ENCODE peak calls at places on chromosomes 12 and 14, in five cellular contexts. One of them, this sample, is unnamed.

GRCh38 chr12:4648099-4648498 is 752 bp downstream of the AKAP3 start:
- DNase-seq in right atrium auricular region: no peak
- DNase-seq in IMR-90: no peak
- DNase-seq in Peyer's patch: no peak
- DNase-seq in mammary epithelial cell: peak; percentile 12
- DNase-seq in this sample: no peak

GRCh38 chr14:44960646-44961045 is 1.1 kb downstream of the KLHL28 start:
- DNase-seq in right atrium auricular region: no peak
- DNase-seq in IMR-90: no peak
- DNase-seq in Peyer's patch: no peak
- DNase-seq in mammary epithelial cell: no peak
- DNase-seq in this sample: no peak

GRCh38 chr12:90027041-90027440 is 318.4 kb upstream of the ATP2B1 start:
- DNase-seq in right atrium auricular region: no peak
- DNase-seq in IMR-90: no peak
- DNase-seq in Peyer's patch: no peak
- DNase-seq in mammary epithelial cell: no peak
- DNase-seq in this sample: no peak

GRCh38 chr12:39145175-39145999 is 240.0 kb upstream of the CPNE8 start:
- DNase-seq in right atrium auricular region: peak; percentile 59
- DNase-seq in IMR-90: no peak
- DNase-seq in Peyer's patch: peak; percentile 66
- DNase-seq in mammary epithelial cell: peak; percentile 36
- DNase-seq in this sample: no peak

GRCh38 chr14:102279688-102280348 is 25.1 kb downstream of the MOK start:
- DNase-seq in right atrium auricular region: no peak
- DNase-seq in IMR-90: peak; percentile 100
- DNase-seq in Peyer's patch: no peak
- DNase-seq in mammary epithelial cell: peak; percentile 98
- DNase-seq in this sample: no peak

GRCh38 chr12:68638721-68639395 is 28.2 kb downstream of the RAP1B start:
- DNase-seq in right atrium auricular region: no peak
- DNase-seq in IMR-90: no peak
- DNase-seq in Peyer's patch: no peak
- DNase-seq in mammary epithelial cell: no peak
- DNase-seq in this sample: no peak

GRCh38 chr14:87489196-87489819 is 503.7 kb downstream of the GALC start:
- DNase-seq in right atrium auricular region: no peak
- DNase-seq in IMR-90: peak; percentile 8
- DNase-seq in Peyer's patch: no peak
- DNase-seq in mammary epithelial cell: no peak
- DNase-seq in this sample: no peak

GRCh38 chr14:24058951-24059475 is 7.2 kb downstream of the CARMIL3 start:
- DNase-seq in right atrium auricular region: no peak
- DNase-seq in IMR-90: no peak
- DNase-seq in Peyer's patch: peak; percentile 37
- DNase-seq in mammary epithelial cell: no peak
- DNase-seq in this sample: no peak

GRCh38 chr12:70365648-70366518 is at the start of gene KCNMB4:
- DNase-seq in right atrium auricular region: no peak
- DNase-seq in IMR-90: peak; percentile 10
- DNase-seq in Peyer's patch: peak; percentile 64
- DNase-seq in mammary epithelial cell: peak; percentile 43
- DNase-seq in this sample: peak; percentile 63

GRCh38 chr14:51327376-51327775 is 87.3 kb downstream of the TMX1 start:
- DNase-seq in right atrium auricular region: no peak
- DNase-seq in IMR-90: peak; percentile 52
- DNase-seq in Peyer's patch: no peak
- DNase-seq in mammary epithelial cell: peak; percentile 36
- DNase-seq in this sample: no peak

GRCh38 chr12:125272252-125272980 is 207.2 kb downstream of the AACS start:
- DNase-seq in right atrium auricular region: no peak
- DNase-seq in IMR-90: no peak
- DNase-seq in Peyer's patch: no peak
- DNase-seq in mammary epithelial cell: no peak
- DNase-seq in this sample: no peak

GRCh38 chr12:59874781-59875180 is 279.0 kb downstream of the SLC16A7 start:
- DNase-seq in right atrium auricular region: no peak
- DNase-seq in IMR-90: peak; percentile 21
- DNase-seq in Peyer's patch: no peak
- DNase-seq in mammary epithelial cell: no peak
- DNase-seq in this sample: no peak

GRCh38 chr12:3667485-3667884 is 85.4 kb downstream of the CRACR2A start:
- DNase-seq in right atrium auricular region: peak; percentile 4
- DNase-seq in IMR-90: no peak
- DNase-seq in Peyer's patch: no peak
- DNase-seq in mammary epithelial cell: no peak
- DNase-seq in this sample: no peak

GRCh38 chr14:103541494-103541943 is 12.5 kb downstream of the TRMT61A start:
- DNase-seq in right atrium auricular region: no peak
- DNase-seq in IMR-90: no peak
- DNase-seq in Peyer's patch: no peak
- DNase-seq in mammary epithelial cell: no peak
- DNase-seq in this sample: no peak

GRCh38 chr12:48388430-48388829 is 37.7 kb upstream of the ZNF641 start:
- DNase-seq in right atrium auricular region: no peak
- DNase-seq in IMR-90: peak; percentile 6
- DNase-seq in Peyer's patch: no peak
- DNase-seq in mammary epithelial cell: peak; percentile 30
- DNase-seq in this sample: no peak

GRCh38 chr14:102629700-102630365 is 37.4 kb downstream of the RCOR1 start:
- DNase-seq in right atrium auricular region: no peak
- DNase-seq in IMR-90: peak; percentile 25
- DNase-seq in Peyer's patch: no peak
- DNase-seq in mammary epithelial cell: no peak
- DNase-seq in this sample: no peak

GRCh38 chr12:71400481-71400880 is 39.1 kb upstream of the LGR5 start:
- DNase-seq in right atrium auricular region: no peak
- DNase-seq in IMR-90: no peak
- DNase-seq in Peyer's patch: no peak
- DNase-seq in mammary epithelial cell: no peak
- DNase-seq in this sample: no peak

GRCh38 chr14:99480856-99481744 is at the start of the genes CCNK and SETD3:
- DNase-seq in right atrium auricular region: peak; percentile 100
- DNase-seq in IMR-90: peak; percentile 100
- DNase-seq in Peyer's patch: peak; percentile 100
- DNase-seq in mammary epithelial cell: peak; percentile 100
- DNase-seq in this sample: peak; percentile 100

GRCh38 chr14:42140001-42140400 is 533.3 kb downstream of the LRFN5 start:
- DNase-seq in right atrium auricular region: no peak
- DNase-seq in IMR-90: peak; percentile 54
- DNase-seq in Peyer's patch: no peak
- DNase-seq in mammary epithelial cell: no peak
- DNase-seq in this sample: no peak

GRCh38 chr14:100403802-100404201 is 80.7 kb downstream of the SLC25A47 start:
- DNase-seq in right atrium auricular region: no peak
- DNase-seq in IMR-90: no peak
- DNase-seq in Peyer's patch: peak; percentile 45
- DNase-seq in mammary epithelial cell: no peak
- DNase-seq in this sample: no peak

GRCh38 chr12:4109826-4110225 is 163.7 kb upstream of the CCND2 start:
- DNase-seq in right atrium auricular region: no peak
- DNase-seq in IMR-90: no peak
- DNase-seq in Peyer's patch: no peak
- DNase-seq in mammary epithelial cell: no peak
- DNase-seq in this sample: no peak

GRCh38 chr12:2477009-2477766 is 317.6 kb upstream of the FKBP4 start:
- DNase-seq in right atrium auricular region: no peak
- DNase-seq in IMR-90: no peak
- DNase-seq in Peyer's patch: no peak
- DNase-seq in mammary epithelial cell: no peak
- DNase-seq in this sample: no peak

GRCh38 chr14:80336613-80337106 is 125.4 kb upstream of the DIO2 start:
- DNase-seq in right atrium auricular region: no peak
- DNase-seq in IMR-90: no peak
- DNase-seq in Peyer's patch: no peak
- DNase-seq in mammary epithelial cell: no peak
- DNase-seq in this sample: no peak

GRCh38 chr14:74594021-74594420 is 18.0 kb downstream of the LTBP2 start:
- DNase-seq in right atrium auricular region: no peak
- DNase-seq in IMR-90: no peak
- DNase-seq in Peyer's patch: no peak
- DNase-seq in mammary epithelial cell: no peak
- DNase-seq in this sample: no peak

GRCh38 chr14:74593241-74593985 is 18.6 kb downstream of the LTBP2 start:
- DNase-seq in right atrium auricular region: no peak
- DNase-seq in IMR-90: no peak
- DNase-seq in Peyer's patch: no peak
- DNase-seq in mammary epithelial cell: no peak
- DNase-seq in this sample: no peak

GRCh38 chr14:74591394-74591793 is 20.6 kb downstream of the LTBP2 start:
- DNase-seq in right atrium auricular region: no peak
- DNase-seq in IMR-90: no peak
- DNase-seq in Peyer's patch: no peak
- DNase-seq in mammary epithelial cell: peak; percentile 62
- DNase-seq in this sample: no peak

GRCh38 chr14:74592476-74593191 is 19.4 kb downstream of the LTBP2 start:
- DNase-seq in right atrium auricular region: no peak
- DNase-seq in IMR-90: no peak
- DNase-seq in Peyer's patch: no peak
- DNase-seq in mammary epithelial cell: no peak
- DNase-seq in this sample: no peak

GRCh38 chr14:74591899-74592298 is 20.1 kb downstream of the LTBP2 start:
- DNase-seq in right atrium auricular region: no peak
- DNase-seq in IMR-90: peak; percentile 35
- DNase-seq in Peyer's patch: no peak
- DNase-seq in mammary epithelial cell: no peak
- DNase-seq in this sample: no peak
- H3K4me3 ChIP-seq in right atrium auricular region: no peak overlapping the region
- H3K4me3 ChIP-seq in IMR-90: no peak overlapping the region
- H3K4me3 ChIP-seq in Peyer's patch: no peak overlapping the region
- H3K4me3 ChIP-seq in mammary epithelial cell: no peak overlapping the region
- H3K4me3 ChIP-seq in this sample: no peak overlapping the region

GRCh38 chr12:50197297-50197727 is 30.1 kb upstream of the CERS5 start:
- DNase-seq in right atrium auricular region: no peak
- DNase-seq in IMR-90: no peak
- DNase-seq in Peyer's patch: no peak
- DNase-seq in mammary epithelial cell: no peak
- DNase-seq in this sample: no peak
- H3K27ac ChIP-seq in right atrium auricular region: no peak overlapping the region
- H3K27ac ChIP-seq in IMR-90: peak overlapping the region; percentile 33
- H3K27ac ChIP-seq in Peyer's patch: no peak overlapping the region
- H3K27ac ChIP-seq in mammary epithelial cell: no peak overlapping the region
- H3K27ac ChIP-seq in this sample: no peak overlapping the region

DNA sequence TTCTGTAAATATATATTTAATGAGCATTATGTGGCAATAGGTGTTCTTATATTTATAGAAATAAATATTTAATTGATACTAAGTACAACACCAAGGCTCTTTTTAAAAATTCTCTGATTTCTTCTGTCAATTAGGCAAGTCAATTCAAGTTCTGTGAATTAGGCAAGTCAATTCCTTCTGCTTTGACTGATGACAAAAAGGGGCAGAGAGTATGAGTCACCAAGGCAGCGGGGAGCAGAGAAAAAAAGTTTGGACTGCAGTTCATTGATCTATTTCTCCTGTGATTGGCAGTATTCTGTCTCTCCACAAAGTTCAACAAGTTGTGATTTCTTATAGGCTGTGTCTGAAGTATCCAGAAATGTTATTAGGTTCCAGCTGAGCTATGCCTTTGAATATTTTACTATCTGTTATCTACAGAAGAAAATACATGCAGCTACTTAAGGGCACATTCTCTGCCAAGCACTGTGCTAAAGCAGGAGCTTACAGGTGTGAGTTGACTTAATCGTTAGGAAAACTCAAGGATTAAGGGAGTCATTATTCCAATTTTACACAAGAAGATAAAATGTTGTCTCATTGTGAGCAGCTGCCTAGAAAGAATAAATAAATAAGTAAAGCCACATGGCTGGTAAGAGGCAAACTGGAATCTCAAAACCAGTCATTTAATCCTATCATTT is 206.4 kb upstream of the ALG10B start:
- DNase-seq in right atrium auricular region: no peak
- DNase-seq in IMR-90: no peak
- DNase-seq in Peyer's patch: no peak
- DNase-seq in mammary epithelial cell: peak; percentile 45
- DNase-seq in this sample: no peak
- H3K9me3 ChIP-seq in right atrium auricular region: no peaks in the 10 kb centered on the region
- H3K9me3 ChIP-seq in IMR-90: peaks cover 8% of the 10 kb centered on the region
- H3K9me3 ChIP-seq in Peyer's patch: no peaks in the 10 kb centered on the region
- H3K9me3 ChIP-seq in mammary epithelial cell: no peaks in the 10 kb centered on the region
- H3K9me3 ChIP-seq in this sample: no peaks in the 10 kb centered on the region

GRCh38 chr12:74509886-74510285 is 27.7 kb upstream of the ATXN7L3B start:
- DNase-seq in right atrium auricular region: no peak
- DNase-seq in IMR-90: no peak
- DNase-seq in Peyer's patch: no peak
- DNase-seq in mammary epithelial cell: no peak
- DNase-seq in this sample: no peak
- H3K4me3 ChIP-seq in right atrium auricular region: no peak overlapping the region
- H3K4me3 ChIP-seq in IMR-90: no peak overlapping the region
- H3K4me3 ChIP-seq in Peyer's patch: no peak overlapping the region
- H3K4me3 ChIP-seq in mammary epithelial cell: no peak overlapping the region
- H3K4me3 ChIP-seq in this sample: no peak overlapping the region

GRCh38 chr14:59215353-59215752 is 26.9 kb downstream of the DAAM1 start:
- DNase-seq in right atrium auricular region: peak; percentile 74
- DNase-seq in IMR-90: peak; percentile 77
- DNase-seq in Peyer's patch: no peak
- DNase-seq in mammary epithelial cell: no peak
- DNase-seq in this sample: no peak
- H3K27ac ChIP-seq in right atrium auricular region: peak overlapping the region; percentile 37
- H3K27ac ChIP-seq in IMR-90: no peak overlapping the region
- H3K27ac ChIP-seq in Peyer's patch: no peak overlapping the region
- H3K27ac ChIP-seq in mammary epithelial cell: no peak overlapping the region
- H3K27ac ChIP-seq in this sample: no peak overlapping the region

GRCh38 chr14:105914738-105915385 is 388.5 kb downstream of the TMEM121 start:
- DNase-seq in right atrium auricular region: no peak
- DNase-seq in IMR-90: no peak
- DNase-seq in Peyer's patch: peak; percentile 29
- DNase-seq in mammary epithelial cell: no peak
- DNase-seq in this sample: no peak
- H3K9me3 ChIP-seq in right atrium auricular region: peaks cover 14% of the 10 kb centered on the region
- H3K9me3 ChIP-seq in IMR-90: peaks cover 45% of the 10 kb centered on the region
- H3K9me3 ChIP-seq in Peyer's patch: no peaks in the 10 kb centered on the region
- H3K9me3 ChIP-seq in mammary epithelial cell: peaks cover 30% of the 10 kb centered on the region
- H3K9me3 ChIP-seq in this sample: no peaks in the 10 kb centered on the region

DNA sequence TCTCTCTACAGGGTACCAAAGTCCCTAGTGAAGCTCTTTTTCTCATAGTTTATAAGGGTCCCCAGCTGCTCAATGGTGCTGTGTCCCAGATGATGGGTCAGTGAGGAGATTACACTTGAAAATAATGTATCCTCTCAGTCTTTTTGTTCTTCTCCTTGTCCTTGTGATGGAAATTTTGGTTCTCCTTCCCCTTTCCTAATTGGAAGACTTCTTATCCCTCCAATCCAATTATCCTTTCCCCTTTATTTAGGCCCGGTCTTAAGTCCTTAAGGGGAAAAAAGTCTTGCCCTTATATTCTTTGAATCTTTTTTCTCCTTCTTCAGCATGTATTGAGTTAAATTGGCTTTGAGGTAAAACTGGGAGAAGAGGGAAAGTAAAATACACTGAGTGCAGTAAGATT is 126.1 kb upstream of the PTPRQ start:
- DNase-seq in right atrium auricular region: no peak
- DNase-seq in IMR-90: no peak
- DNase-seq in Peyer's patch: no peak
- DNase-seq in mammary epithelial cell: no peak
- DNase-seq in this sample: no peak
- H3K4me3 ChIP-seq in right atrium auricular region: no peak overlapping the region
- H3K4me3 ChIP-seq in IMR-90: no peak overlapping the region
- H3K4me3 ChIP-seq in Peyer's patch: no peak overlapping the region
- H3K4me3 ChIP-seq in mammary epithelial cell: no peak overlapping the region
- H3K4me3 ChIP-seq in this sample: no peak overlapping the region

This sample was measured in naive thymus-derived CD4-positive, alpha-beta T cell.